ENCODE peak calls at places on chromosomes 3 and 15, in seven cellular contexts. I is heart right ventricle; S is CD8-positive, alpha-beta T cell; L is vagina; Z is stomach; F is cardiac fibroblast; H is B cell. Q is an unnamed sample.
A peak's percentile ranks its signal among the peaks of the same experiment; 100 is the strongest.

GRCh38 chr15:90225504-90226234 is 8.1 kb downstream of the CIB1 start:
- DNase-seq in I (no peak), S (no peak), L (no peak), Z (no peak), F (no peak), H (no peak), Q (no peak)

GRCh38 chr3:58035512-58035867 is 27.3 kb downstream of the FLNB start:
- DNase-seq in I (no peak), S (no peak), L (no peak), Z (no peak), F (no peak), H (no peak), Q (no peak)

GRCh38 chr15:26102988-26103387 is 239.9 kb upstream of the ATP10A start:
- DNase-seq in I (no peak), S (no peak), L (no peak), Z (no peak), F (no peak), H (no peak), Q (no peak)

GRCh38 chr3:39128951-39129350 is 21.5 kb downstream of the TTC21A start:
- DNase-seq in I (no peak), S (no peak), L (no peak), Z (no peak), F (no peak), H (no peak), Q (no peak)

GRCh38 chr15:57735406-57735805 is 28.9 kb downstream of the POLR2M start:
- DNase-seq in I (no peak), S (no peak), L (no peak), Z (no peak), F (no peak), H (no peak), Q (no peak)

GRCh38 chr3:127194601-127195187 is 1.8 kb downstream of the PRR23E start:
- DNase-seq in I (no peak), S (no peak), L (no peak), Z (peak; percentile 22), F (no peak), H (no peak), Q (no peak)

GRCh38 chr3:48409291-48410201 is 20.3 kb downstream of the PLXNB1 start:
- DNase-seq in I (no peak), S (no peak), L (no peak), Z (no peak), F (no peak), H (peak; percentile 12), Q (peak; percentile 12)

GRCh38 chr3:102105113-102105642 is 255.9 kb downstream of the NFKBIZ start:
- DNase-seq in I (no peak), S (no peak), L (no peak), Z (no peak), F (no peak), H (no peak), Q (no peak)

GRCh38 chr3:87494264-87494663 is 217.9 kb upstream of the POU1F1 start:
- DNase-seq in I (no peak), S (no peak), L (no peak), Z (no peak), F (no peak), H (no peak), Q (no peak)

DNA sequence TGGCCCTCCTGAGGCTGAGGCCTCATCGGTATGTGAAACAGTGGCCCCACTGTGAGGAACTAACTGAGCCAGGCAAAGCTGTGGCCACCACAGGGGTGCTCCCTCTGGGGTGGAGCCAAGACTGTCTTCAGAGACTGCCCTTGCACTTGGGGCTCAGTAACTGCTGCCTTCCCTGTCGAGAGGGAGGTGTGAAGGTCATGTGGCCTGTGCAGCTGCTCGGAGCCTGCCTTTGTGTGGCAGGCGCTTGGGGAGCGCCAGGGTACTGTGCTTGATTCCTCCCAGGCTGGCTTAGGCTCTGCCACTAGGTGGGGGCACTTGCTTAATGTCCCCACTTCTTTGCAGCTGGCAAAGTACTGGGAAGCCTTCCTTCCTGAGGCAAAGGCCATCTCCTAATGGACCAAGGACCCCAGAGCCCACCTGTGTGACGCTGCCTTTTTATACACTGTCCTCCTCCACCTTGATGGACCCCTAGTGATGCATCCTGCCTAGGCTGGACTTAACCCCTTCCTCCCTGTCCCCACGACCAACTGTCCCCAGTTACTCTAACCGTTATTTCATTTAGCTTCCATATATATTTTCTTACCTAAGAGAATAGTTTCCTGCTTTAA is 14.2 kb upstream of the SNX22 start:
- DNase-seq in I (no peak), S (no peak), L (no peak), Z (no peak), F (no peak), H (peak; percentile 63), Q (no peak)
- TF ChIP-seq CTCF in I (peak; percentile 9), S (no peak), L (no peak), Z (no peak), F (no peak), H (peak; percentile 26), Q (no peak)

GRCh38 chr3:179653106-179653776 is 401 bp downstream of the USP13 start:
- DNase-seq in I (peak; percentile 76), S (peak; percentile 69), L (no peak), Z (peak; percentile 60), F (peak; percentile 87), H (peak; percentile 63), Q (peak; percentile 30)
- TF ChIP-seq CTCF in I (peak; percentile 8), S (no peak), L (no peak), Z (no peak), F (no peak), H (no peak), Q (no peak)

DNA sequence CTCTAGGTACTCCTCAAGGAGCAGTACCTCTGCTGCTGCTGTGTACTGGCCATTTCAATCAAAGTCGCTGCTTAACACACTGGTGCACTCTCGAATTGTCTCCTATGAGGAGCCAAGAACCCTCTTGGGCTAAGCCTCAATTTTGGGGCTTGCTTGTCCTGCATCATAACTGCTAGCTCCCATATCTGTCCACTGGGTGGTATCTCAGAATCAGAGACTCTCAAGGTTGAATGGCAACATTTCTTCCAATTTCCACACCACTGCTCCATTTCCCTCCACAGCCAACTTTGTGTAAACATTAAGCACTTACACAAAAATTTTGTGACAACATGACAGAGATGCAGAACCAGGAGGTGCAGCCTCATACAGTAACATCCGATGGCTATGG is 82.4 kb downstream of the XXYLT1 start:
- DNase-seq in I (no peak), S (no peak), L (no peak), Z (no peak), F (no peak), H (no peak), Q (no peak)
- TF ChIP-seq CTCF in I (no peak), S (no peak), L (no peak), Z (no peak), F (peak; percentile 6), H (no peak), Q (no peak)

GRCh38 chr15:31304736-31305365 is 21.8 kb upstream of the KLF13 start:
- DNase-seq in I (no peak), S (no peak), L (peak; percentile 37), Z (no peak), F (peak; percentile 29), H (no peak), Q (no peak)
- TF ChIP-seq CTCF in I (no peak), S (no peak), L (no peak), Z (no peak), F (no peak), H (no peak), Q (no peak)

GRCh38 chr15:60478633-60479360 is at the start of gene ICE2:
- DNase-seq in I (peak; percentile 97), S (peak; percentile 96), L (no peak), Z (peak; percentile 98), F (peak; percentile 96), H (peak; percentile 79), Q (peak; percentile 96)
- TF ChIP-seq CTCF in I (no peak), S (no peak), L (no peak), Z (no peak), F (no peak), H (no peak), Q (no peak)

DNA sequence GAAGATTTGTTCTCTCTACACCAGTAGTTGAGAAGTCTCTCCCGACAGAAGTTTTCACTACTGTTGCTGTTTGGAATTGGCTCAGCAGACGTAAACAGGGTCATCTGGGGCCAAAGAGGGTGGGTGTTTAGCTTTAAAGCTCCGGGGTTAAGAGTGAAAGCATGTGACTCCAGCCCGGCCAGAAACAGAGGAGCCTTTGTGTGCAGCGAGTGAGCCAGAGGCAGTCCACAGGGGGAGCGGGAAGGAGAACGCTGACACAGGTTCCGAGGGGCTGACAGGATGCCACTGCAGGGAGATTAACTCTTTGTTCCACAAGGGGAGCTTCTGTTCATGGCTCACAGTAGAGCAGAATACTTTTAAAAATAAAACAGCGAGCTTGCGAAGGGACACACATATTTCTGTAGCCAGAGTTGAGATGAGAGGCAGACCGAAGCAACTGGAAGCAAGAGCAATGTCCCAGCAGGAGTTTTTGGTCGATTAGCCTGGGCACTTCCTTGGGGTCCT is 26.9 kb downstream of the BMF start:
- DNase-seq in I (peak; percentile 87), S (no peak), L (no peak), Z (peak; percentile 72), F (peak; percentile 92), H (no peak), Q (no peak)
- TF ChIP-seq CTCF in I (no peak), S (no peak), L (no peak), Z (no peak), F (no peak), H (no peak), Q (no peak)

GRCh38 chr15:52217186-52217585 is 26.0 kb upstream of the GNB5 start:
- DNase-seq in I (no peak), S (no peak), L (no peak), Z (peak; percentile 65), F (no peak), H (no peak), Q (no peak)
- TF ChIP-seq CTCF in I (no peak), S (no peak), L (no peak), Z (no peak), F (peak; percentile 3), H (peak; percentile 45), Q (no peak)

GRCh38 chr15:52328680-52329079 is 33.1 kb upstream of the MYO5C start:
- DNase-seq in I (no peak), S (no peak), L (no peak), Z (no peak), F (no peak), H (no peak), Q (no peak)

GRCh38 chr15:52334491-52335160 is 39.0 kb upstream of the MYO5C start:
- DNase-seq in I (no peak), S (no peak), L (no peak), Z (no peak), F (no peak), H (no peak), Q (no peak)

GRCh38 chr15:52329150-52329549 is 33.5 kb upstream of the MYO5C start:
- DNase-seq in I (no peak), S (no peak), L (no peak), Z (no peak), F (no peak), H (no peak), Q (no peak)

GRCh38 chr15:52329980-52330379 is 34.4 kb upstream of the MYO5C start:
- DNase-seq in I (no peak), S (no peak), L (no peak), Z (no peak), F (peak; percentile 13), H (no peak), Q (no peak)

GRCh38 chr15:52331490-52332240 is 36.1 kb upstream of the MYO5C start:
- DNase-seq in I (no peak), S (peak; percentile 45), L (no peak), Z (peak; percentile 63), F (peak; percentile 64), H (peak; percentile 52), Q (no peak)
- TF ChIP-seq CTCF in I (peak; percentile 20), S (peak; percentile 63), L (peak; percentile 19), Z (peak; percentile 8), F (peak; percentile 48), H (peak; percentile 66), Q (peak; percentile 49)